ENCODE peak calls at places on chromosomes 16 and 17, in six cellular contexts. One of them, this sample, is unnamed.

GRCh38 chr16:3431779-3432219 is 11.5 kb downstream of the ZNF597 start:
- DNase-seq in B cell: no peak
- DNase-seq in lung microvascular endothelial cell: no peak
- DNase-seq in K562: peak
- DNase-seq in GOT3: peak
- DNase-seq in posterior cingulate gyrus: peak
- DNase-seq in this sample: no peak

GRCh38 chr17:45640141-45640850 is 143.8 kb upstream of the CRHR1 start:
- DNase-seq in lung microvascular endothelial cell: peak
- DNase-seq in GOT3: no peak
- DNase-seq in K562: peak
- DNase-seq in B cell: peak
- DNase-seq in posterior cingulate gyrus: peak
- DNase-seq in this sample: peak

GRCh38 chr16:86798247-86799041 is 220.1 kb downstream of the FOXL1 start:
- DNase-seq in K562: no peak
- DNase-seq in GOT3: no peak
- DNase-seq in posterior cingulate gyrus: no peak
- DNase-seq in lung microvascular endothelial cell: no peak
- DNase-seq in B cell: no peak
- DNase-seq in this sample: peak

GRCh38 chr17:80964231-80964856 is 27.3 kb upstream of the CHMP6 start:
- DNase-seq in lung microvascular endothelial cell: no peak
- DNase-seq in GOT3: no peak
- DNase-seq in K562: no peak
- DNase-seq in B cell: no peak
- DNase-seq in posterior cingulate gyrus: no peak
- DNase-seq in this sample: no peak

GRCh38 chr17:56786989-56787482 is 46.7 kb downstream of the C17orf67 start:
- DNase-seq in GOT3: no peak
- DNase-seq in K562: no peak
- DNase-seq in B cell: no peak
- DNase-seq in lung microvascular endothelial cell: peak
- DNase-seq in posterior cingulate gyrus: no peak
- DNase-seq in this sample: peak

GRCh38 chr17:55531053-55531728 is 19.9 kb upstream of the SMIM36 start:
- DNase-seq in posterior cingulate gyrus: no peak
- DNase-seq in GOT3: no peak
- DNase-seq in lung microvascular endothelial cell: no peak
- DNase-seq in B cell: no peak
- DNase-seq in K562: no peak
- DNase-seq in this sample: no peak

GRCh38 chr17:65219707-65220106 is 82.5 kb downstream of the RGS9 start:
- DNase-seq in B cell: no peak
- DNase-seq in GOT3: no peak
- DNase-seq in K562: no peak
- DNase-seq in lung microvascular endothelial cell: no peak
- DNase-seq in posterior cingulate gyrus: no peak
- DNase-seq in this sample: no peak

GRCh38 chr17:41009301-41009760 is 403 bp upstream of the KRTAP3-1 start:
- DNase-seq in posterior cingulate gyrus: no peak
- DNase-seq in B cell: no peak
- DNase-seq in K562: no peak
- DNase-seq in GOT3: no peak
- DNase-seq in lung microvascular endothelial cell: no peak
- DNase-seq in this sample: peak

GRCh38 chr17:4329838-4330237 is 36.6 kb downstream of the UBE2G1 start:
- DNase-seq in B cell: no peak
- DNase-seq in lung microvascular endothelial cell: no peak
- DNase-seq in GOT3: no peak
- DNase-seq in posterior cingulate gyrus: no peak
- DNase-seq in K562: no peak
- DNase-seq in this sample: peak

GRCh38 chr16:56990407-56991286 is 1.3 kb downstream of the NLRC5 start:
- DNase-seq in K562: no peak
- DNase-seq in GOT3: no peak
- DNase-seq in lung microvascular endothelial cell: no peak
- DNase-seq in B cell: no peak
- DNase-seq in posterior cingulate gyrus: no peak
- DNase-seq in this sample: no peak

GRCh38 chr16:68299571-68300453 is 10.9 kb downstream of the SLC7A6OS start:
- DNase-seq in B cell: no peak
- DNase-seq in GOT3: no peak
- DNase-seq in posterior cingulate gyrus: no peak
- DNase-seq in K562: no peak
- DNase-seq in lung microvascular endothelial cell: no peak
- DNase-seq in this sample: peak

GRCh38 chr16:82658796-82659195 is 32.0 kb downstream of the CDH13 start:
- DNase-seq in lung microvascular endothelial cell: no peak
- DNase-seq in B cell: no peak
- DNase-seq in K562: no peak
- DNase-seq in GOT3: no peak
- DNase-seq in posterior cingulate gyrus: no peak
- DNase-seq in this sample: no peak

GRCh38 chr17:43840814-43841213 is 6.2 kb upstream of the CD300LG start:
- DNase-seq in GOT3: no peak
- DNase-seq in posterior cingulate gyrus: no peak
- DNase-seq in B cell: no peak
- DNase-seq in lung microvascular endothelial cell: peak
- DNase-seq in K562: peak
- DNase-seq in this sample: no peak

GRCh38 chr16:85334718-85335583 is 222.7 kb upstream of the CIBAR2 start:
- DNase-seq in lung microvascular endothelial cell: no peak
- DNase-seq in K562: peak
- DNase-seq in GOT3: no peak
- DNase-seq in B cell: peak
- DNase-seq in posterior cingulate gyrus: no peak
- DNase-seq in this sample: peak

GRCh38 chr16:65740716-65741115 is 618.9 kb upstream of the CDH11 start:
- DNase-seq in K562: no peak
- DNase-seq in B cell: no peak
- DNase-seq in lung microvascular endothelial cell: no peak
- DNase-seq in posterior cingulate gyrus: no peak
- DNase-seq in GOT3: no peak
- DNase-seq in this sample: no peak

This sample was measured in bronchial epithelial cell.